ENCODE peak calls at places on chromosome 12, in ten cellular contexts. W is naive thymus-derived CD8-positive, alpha-beta T cell; X is AG10803; J is NCI-H460; N is foreskin fibroblast; C is heart left ventricle; Q is Kasumi-1; S is iris pigment epithelial cell; D is NCI-H1092; K is neuronal stem cell. O is an unnamed sample.
A peak's percentile ranks its signal among the peaks of the same experiment; 100 is the strongest.

GRCh38 chr12:51150777-51151176 is 22.2 kb downstream of the TFCP2 start:
- DNase-seq in W (no peak), X (no peak), J (no peak), N (no peak), C (no peak), Q (no peak), S (no peak), D (no peak), K (no peak), O (no peak)

GRCh38 chr12:30828686-30829085 is 73.9 kb upstream of the CAPRIN2 start:
- DNase-seq in W (no peak), X (no peak), J (no peak), N (no peak), C (no peak), Q (no peak), S (peak; percentile 16), D (no peak), K (no peak), O (no peak)

GRCh38 chr12:47882796-47883546 is 21.8 kb downstream of the VDR start:
- DNase-seq in W (no peak), X (no peak), J (no peak), N (no peak), C (no peak), Q (no peak), S (no peak), D (peak; percentile 67), K (no peak), O (no peak)

GRCh38 chr12:93776581-93777018 is 99.4 kb downstream of the CRADD start:
- DNase-seq in W (no peak), X (peak; percentile 98), J (no peak), N (peak; percentile 78), C (no peak), Q (no peak), S (peak; percentile 94), D (no peak), K (no peak), O (no peak)

GRCh38 chr12:57149309-57149900 is 2.0 kb upstream of the LRP1-AS start:
- DNase-seq in W (no peak), X (peak; percentile 90), J (no peak), N (peak; percentile 93), C (peak; percentile 85), Q (no peak), S (peak; percentile 80), D (no peak), K (no peak), O (no peak)

GRCh38 chr12:75854681-75855309 is 176.8 kb downstream of the PHLDA1 start:
- DNase-seq in W (no peak), X (peak; percentile 92), J (no peak), N (peak; percentile 85), C (no peak), Q (peak; percentile 22), S (no peak), D (no peak), K (no peak), O (no peak)

GRCh38 chr12:30973171-30973570 is 46.6 kb downstream of the TSPAN11 start:
- DNase-seq in W (no peak), X (peak; percentile 50), J (no peak), N (peak; percentile 65), C (no peak), Q (no peak), S (peak; percentile 7), D (no peak), K (no peak), O (no peak)

GRCh38 chr12:28059220-28059619 is 86.7 kb upstream of the PTHLH start:
- DNase-seq in W (no peak), X (no peak), J (no peak), N (no peak), C (no peak), Q (no peak), S (no peak), D (no peak), K (no peak), O (no peak)

GRCh38 chr12:49232940-49233841 is 31.7 kb upstream of the TUBA1C start:
- DNase-seq in W (no peak), X (peak; percentile 31), J (no peak), N (peak; percentile 55), C (peak; percentile 82), Q (no peak), S (peak; percentile 49), D (peak; percentile 67), K (peak; percentile 65), O (peak; percentile 92)

GRCh38 chr12:14185441-14186192 is 179.9 kb upstream of the ATF7IP start:
- DNase-seq in W (no peak), X (peak; percentile 38), J (peak; percentile 35), N (peak; percentile 54), C (no peak), Q (peak; percentile 11), S (peak; percentile 50), D (peak; percentile 51), K (peak; percentile 57), O (peak; percentile 81)

GRCh38 chr12:55955800-55956508 is 9.9 kb downstream of the PMEL start:
- DNase-seq in W (peak; percentile 25), X (peak; percentile 44), J (no peak), N (peak; percentile 82), C (no peak), Q (peak; percentile 42), S (peak; percentile 69), D (no peak), K (no peak), O (no peak)

GRCh38 chr12:81500788-81501187 is 258.4 kb downstream of the PPFIA2 start:
- DNase-seq in W (no peak), X (no peak), J (no peak), N (no peak), C (no peak), Q (no peak), S (no peak), D (no peak), K (no peak), O (no peak)

GRCh38 chr12:122839907-122840554 is 4.8 kb downstream of the HIP1R start:
- DNase-seq in W (no peak), X (no peak), J (no peak), N (peak; percentile 47), C (no peak), Q (no peak), S (no peak), D (no peak), K (no peak), O (no peak)

GRCh38 chr12:29286081-29286800 is 94.7 kb downstream of the ERGIC2 start:
- DNase-seq in W (no peak), X (peak; percentile 51), J (no peak), N (peak; percentile 73), C (no peak), Q (no peak), S (peak; percentile 55), D (no peak), K (no peak), O (no peak)

GRCh38 chr12:92074889-92075288 is 70.8 kb downstream of the BTG1 start:
- DNase-seq in W (no peak), X (peak; percentile 16), J (no peak), N (no peak), C (no peak), Q (no peak), S (no peak), D (no peak), K (no peak), O (no peak)

GRCh38 chr12:109393437-109394345 is 46.0 kb downstream of the MYO1H start:
- DNase-seq in W (peak; percentile 9), X (peak; percentile 61), J (peak; percentile 60), N (peak; percentile 76), C (peak; percentile 39), Q (peak; percentile 78), S (peak; percentile 51), D (peak; percentile 34), K (peak; percentile 54), O (peak; percentile 67)

GRCh38 chr12:65656904-65657351 is 167.4 kb upstream of the HMGA2 start:
- DNase-seq in W (no peak), X (peak; percentile 98), J (peak; percentile 53), N (peak; percentile 98), C (no peak), Q (peak; percentile 83), S (peak; percentile 99), D (no peak), K (no peak), O (no peak)

GRCh38 chr12:89768586-89769482 is 60.2 kb upstream of the ATP2B1 start:
- DNase-seq in W (no peak), X (peak; percentile 97), J (peak; percentile 96), N (peak; percentile 98), C (no peak), Q (no peak), S (peak; percentile 98), D (no peak), K (no peak), O (no peak)

GRCh38 chr12:122886851-122887816 is 8.8 kb downstream of the VPS37B start:
- DNase-seq in W (no peak), X (no peak), J (no peak), N (peak; percentile 63), C (no peak), Q (no peak), S (peak; percentile 65), D (no peak), K (no peak), O (peak; percentile 52)

GRCh38 chr12:4448943-4449861 is 3.6 kb upstream of the FGF6 start:
- DNase-seq in W (no peak), X (no peak), J (no peak), N (no peak), C (no peak), Q (no peak), S (no peak), D (no peak), K (no peak), O (no peak)

GRCh38 chr12:83709899-83710298 is 1023.2 kb downstream of the TMTC2 start:
- DNase-seq in W (no peak), X (no peak), J (no peak), N (no peak), C (no peak), Q (no peak), S (no peak), D (no peak), K (no peak), O (no peak)

GRCh38 chr12:52036587-52037171 is 14.6 kb upstream of the NR4A1 start:
- DNase-seq in W (peak; percentile 87), X (peak; percentile 78), J (peak; percentile 85), N (peak; percentile 91), C (peak; percentile 93), Q (peak; percentile 22), S (peak; percentile 74), D (no peak), K (no peak), O (peak; percentile 92)

GRCh38 chr12:127143020-127143419 is 1124.0 kb upstream of the TMEM132C start:
- DNase-seq in W (no peak), X (no peak), J (no peak), N (no peak), C (no peak), Q (no peak), S (no peak), D (no peak), K (peak; percentile 26), O (peak; percentile 90)

GRCh38 chr12:93115198-93115601 is 186.1 kb upstream of the EEA1 start:
- DNase-seq in W (no peak), X (peak; percentile 70), J (no peak), N (peak; percentile 64), C (no peak), Q (no peak), S (no peak), D (no peak), K (no peak), O (no peak)

GRCh38 chr12:122427403-122427802 is 4.9 kb upstream of the CLIP1 start:
- DNase-seq in W (no peak), X (no peak), J (no peak), N (no peak), C (no peak), Q (no peak), S (no peak), D (no peak), K (no peak), O (no peak)